ENCODE peak calls at places on chromosomes 5 and 9, in five cellular contexts. M is effector memory CD4-positive, alpha-beta T cell; T is tibial artery; P is neural progenitor cell; D is fibroblast of mammary gland. W is an unnamed sample.

GRCh38 chr9:122394265-122395242 is 23.7 kb downstream of the PTGS1 start:
- DNase-seq in M (no peak), T (peak; percentile 67), P (no peak), D (peak; percentile 96), W (no peak)

GRCh38 chr9:129333613-129333960 is 155.5 kb upstream of the IER5L start:
- DNase-seq in M (no peak), T (no peak), P (no peak), D (peak; percentile 41), W (peak; percentile 42)

GRCh38 chr9:127583605-127584053 is 28.4 kb upstream of the STXBP1 start:
- DNase-seq in M (no peak), T (no peak), P (no peak), D (peak; percentile 69), W (no peak)

GRCh38 chr9:95268681-95269080 is 48.8 kb downstream of the FANCC start:
- DNase-seq in M (no peak), T (no peak), P (peak; percentile 28), D (peak; percentile 22), W (peak; percentile 68)

GRCh38 chr5:134846641-134846960 is 833 bp downstream of the C5orf24 start:
- DNase-seq in M (no peak), T (no peak), P (no peak), D (peak; percentile 21), W (no peak)

GRCh38 chr5:135052511-135053145 is 18.6 kb upstream of the PITX1 start:
- DNase-seq in M (no peak), T (no peak), P (no peak), D (no peak), W (no peak)

GRCh38 chr5:135319928-135320606 is 79.0 kb downstream of the MACROH2A1 start:
- DNase-seq in M (no peak), T (no peak), P (peak; percentile 53), D (no peak), W (peak; percentile 51)

GRCh38 chr9:78989031-78989658 is 582.6 kb upstream of the TLE4 start:
- DNase-seq in M (no peak), T (no peak), P (no peak), D (no peak), W (no peak)

GRCh38 chr5:104189031-104189430 is 626.4 kb upstream of the NUDT12 start:
- DNase-seq in M (no peak), T (no peak), P (no peak), D (peak; percentile 62), W (no peak)

GRCh38 chr9:34594177-34594576 is 4.7 kb upstream of the CNTFR start:
- DNase-seq in M (no peak), T (peak; percentile 64), P (no peak), D (no peak), W (no peak)

DNA sequence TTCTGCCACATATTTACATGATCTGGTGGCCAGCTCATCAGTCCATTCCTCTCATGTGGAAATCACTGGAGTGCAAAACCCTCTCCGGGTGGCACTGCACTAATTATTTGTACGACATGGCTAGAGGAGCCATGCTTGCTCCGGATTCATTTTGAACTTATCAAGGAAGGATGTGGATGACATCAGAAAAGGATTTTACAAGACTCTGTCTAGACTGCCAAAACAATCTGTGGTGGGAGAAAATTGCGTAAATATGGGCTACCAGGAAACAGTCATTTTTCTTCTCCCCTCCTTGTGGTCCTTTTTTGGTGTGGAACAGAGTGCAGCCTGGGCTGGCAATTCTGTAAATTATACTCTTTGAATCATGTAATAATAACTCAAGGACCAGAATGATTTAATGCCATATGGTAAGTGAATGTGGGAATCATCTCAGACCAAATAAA is 123.4 kb upstream of the IFNE start:
- DNase-seq in M (no peak), T (no peak), P (no peak), D (peak; percentile 94), W (no peak)
- H3K4me3 ChIP-seq in M (no peak overlapping the region), T (no peak overlapping the region), P (no peak overlapping the region), D (no peak overlapping the region), W (no peak overlapping the region)

DNA sequence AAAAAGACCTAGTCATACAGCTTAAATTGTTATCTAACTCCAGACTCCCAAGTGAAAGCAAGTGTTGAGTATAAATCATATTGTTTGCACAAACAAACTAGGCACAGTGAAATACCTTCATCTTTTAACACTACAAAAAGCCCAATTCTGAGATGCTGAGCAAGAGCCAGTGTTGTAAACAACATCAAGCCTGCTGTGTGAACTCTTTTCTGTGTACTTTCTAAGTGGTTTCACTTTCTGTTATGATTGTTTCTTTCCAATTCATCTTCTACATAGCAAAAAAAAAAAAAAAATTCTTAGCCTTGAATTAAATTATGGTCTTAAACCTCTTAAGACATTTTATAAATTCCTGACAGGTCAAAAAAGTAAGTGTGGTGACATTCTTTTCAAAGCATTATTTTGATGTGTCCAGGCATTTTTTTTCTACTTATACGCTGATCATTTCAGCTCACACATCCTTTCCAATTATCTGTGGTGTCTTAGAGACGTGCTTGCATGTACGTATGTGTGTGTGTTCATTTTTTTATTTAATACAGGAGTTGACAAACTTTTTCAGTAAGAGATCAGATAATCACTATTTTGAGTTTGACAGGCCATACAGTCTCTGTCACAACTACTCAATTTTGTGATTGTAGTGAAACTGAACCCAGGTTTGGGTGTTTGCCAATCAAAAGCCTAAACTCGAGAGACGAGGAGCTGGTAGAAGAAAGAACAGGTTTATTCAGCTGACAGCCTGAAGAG is 556.1 kb downstream of the CDH9 start:
- DNase-seq in M (no peak), T (no peak), P (no peak), D (no peak), W (no peak)
- H3K4me3 ChIP-seq in M (no peak overlapping the region), T (peak overlapping the region; percentile 24), P (no peak overlapping the region), D (no peak overlapping the region), W (no peak overlapping the region)

DNA sequence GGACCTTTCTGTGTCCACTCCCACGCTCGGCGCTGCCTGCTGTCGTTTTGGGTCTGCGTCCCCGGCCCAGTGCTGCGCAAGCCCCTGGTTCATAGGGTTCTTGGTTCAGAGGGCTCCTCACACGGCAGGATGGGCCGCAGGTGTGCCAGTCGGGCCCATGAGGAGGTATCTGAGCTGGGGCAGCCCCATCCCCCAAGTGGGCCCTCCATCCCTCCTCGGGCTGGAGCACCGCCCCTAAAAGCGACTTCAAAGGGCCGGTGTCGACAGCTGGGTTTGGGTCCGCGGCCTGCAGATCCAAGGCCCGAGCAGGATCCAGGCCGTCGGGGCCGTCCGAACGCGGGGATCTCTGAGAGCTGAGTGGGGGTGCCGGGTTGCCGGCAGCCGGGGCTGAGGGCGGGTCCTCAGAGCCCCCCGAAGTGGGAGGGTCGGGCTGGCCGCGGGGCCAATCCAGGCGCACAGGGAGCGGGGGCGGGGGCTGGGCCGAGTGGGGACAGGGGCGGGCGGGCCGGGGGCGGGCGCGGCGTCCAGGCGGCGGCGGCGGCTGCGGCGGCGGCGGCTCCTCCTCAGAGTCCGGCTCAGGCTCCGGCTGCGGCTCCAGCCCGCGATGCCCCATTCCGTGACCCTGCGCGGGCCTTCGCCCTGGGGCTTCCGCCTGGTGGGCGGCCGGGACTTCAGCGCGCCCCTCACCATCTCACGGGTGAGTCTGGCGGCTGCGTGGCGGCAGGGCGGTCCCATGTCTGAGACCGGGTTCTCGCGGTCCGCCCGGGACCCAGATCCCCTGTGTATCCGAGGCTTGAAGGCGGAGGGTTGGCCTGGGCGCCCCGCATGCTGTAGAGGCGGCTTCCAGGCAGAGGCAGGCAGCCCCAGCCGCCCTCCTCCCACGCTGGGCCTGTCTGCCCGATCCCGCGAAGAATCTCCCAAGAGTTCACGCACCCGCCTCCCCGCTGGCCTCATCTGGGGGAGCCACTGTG is at the start of gene PDLIM4:
- DNase-seq in M (no peak), T (no peak), P (peak; percentile 92), D (no peak), W (peak; percentile 19)
- H3K4me3 ChIP-seq in M (no peak within 1 kb of the TSS), T (peak within 1 kb of the TSS; percentile 70), P (peak within 1 kb of the TSS; percentile 78), D (peak within 1 kb of the TSS; percentile 74), W (no peak within 1 kb of the TSS)

DNA sequence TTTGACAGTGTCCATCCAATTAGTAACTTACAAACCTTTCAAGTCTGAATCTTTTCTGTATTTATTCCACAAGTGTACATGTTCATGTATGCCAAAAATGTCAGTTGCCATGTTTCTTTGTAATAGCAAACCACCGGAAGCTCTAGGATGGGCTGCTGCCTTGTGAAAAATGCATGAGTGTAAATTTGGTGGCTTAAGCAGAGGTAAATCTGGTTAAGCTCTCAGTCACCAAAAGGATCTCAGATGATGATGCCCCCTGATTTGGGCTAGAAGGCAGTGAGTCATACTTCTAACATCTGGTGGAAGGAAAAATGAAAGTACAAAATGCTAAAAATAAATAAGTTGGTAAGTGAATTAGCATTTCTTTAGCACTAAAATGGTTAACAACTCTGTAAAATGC is 567.5 kb downstream of the ELAVL2 start:
- DNase-seq in M (no peak), T (no peak), P (no peak), D (peak; percentile 28), W (no peak)
- H3K4me3 ChIP-seq in M (no peak overlapping the region), T (no peak overlapping the region), P (no peak overlapping the region), D (no peak overlapping the region), W (no peak overlapping the region)